ENCODE peak calls at places on chromosomes 4 and X, in five cellular contexts. I, V, N, S and K are unnamed samples.

GRCh38 chr4:99084595-99084994 is 4.0 kb downstream of the ADH5 start:
- DNase-seq in I (no peak), V (no peak), N (no peak), S (no peak), K (no peak)

GRCh38 chr4:101730291-101731117 is 60.0 kb upstream of the BANK1 start:
- DNase-seq in I (peak), V (peak), N (peak), S (peak), K (no peak)

GRCh38 chrX:391717-392691 is 5.3 kb upstream of the PPP2R3B start:
- DNase-seq in I (no peak), V (no peak), N (no peak), S (no peak), K (no peak)

GRCh38 chrX:86579777-86580176 is 431.5 kb downstream of the DACH2 start:
- DNase-seq in I (no peak), V (no peak), N (no peak), S (no peak), K (no peak)

GRCh38 chrX:28552322-28552721 is 34.9 kb upstream of the IL1RAPL1 start:
- DNase-seq in I (no peak), V (no peak), N (no peak), S (peak), K (no peak)

GRCh38 chr4:88335092-88335665 is 43.5 kb upstream of the HERC6 start:
- DNase-seq in I (no peak), V (no peak), N (no peak), S (no peak), K (no peak)

GRCh38 chr4:168218663-168219062 is 99.9 kb downstream of the DDX60 start:
- DNase-seq in I (no peak), V (no peak), N (no peak), S (peak), K (no peak)

GRCh38 chr4:67465032-67465762 is 80.1 kb downstream of the CENPC start:
- DNase-seq in I (no peak), V (no peak), N (no peak), S (no peak), K (no peak)

GRCh38 chrX:115350696-115351408 is 61.3 kb downstream of the LUZP4 start:
- DNase-seq in I (no peak), V (no peak), N (no peak), S (no peak), K (no peak)

GRCh38 chrX:153408221-153408721 is 3.0 kb upstream of the ZFP92 start:
- DNase-seq in I (no peak), V (no peak), N (no peak), S (no peak), K (no peak)

GRCh38 chr4:37982736-37983135 is 22.5 kb downstream of the PTTG2 start:
- DNase-seq in I (no peak), V (no peak), N (no peak), S (no peak), K (no peak)

GRCh38 chr4:14023036-14023435 is 395.5 kb upstream of the BOD1L1 start:
- DNase-seq in I (no peak), V (no peak), N (no peak), S (peak), K (no peak)

GRCh38 chr4:182888894-182889293 is 28.3 kb downstream of the DCTD start:
- DNase-seq in I (no peak), V (no peak), N (no peak), S (no peak), K (no peak)

GRCh38 chr4:83771113-83771705 is 235.3 kb downstream of the GPAT3 start:
- DNase-seq in I (no peak), V (peak), N (no peak), S (peak), K (no peak)

GRCh38 chr4:28639747-28640146 is 1779.1 kb downstream of the STIM2 start:
- DNase-seq in I (no peak), V (no peak), N (no peak), S (no peak), K (no peak)

GRCh38 chr4:156971623-156972369 is at the start of gene PDGFC:
- DNase-seq in I (no peak), V (no peak), N (no peak), S (peak), K (no peak)

GRCh38 chr4:33107813-33108212 is 2387.6 kb downstream of the PCDH7 start:
- DNase-seq in I (no peak), V (no peak), N (no peak), S (peak), K (no peak)

GRCh38 chrX:129427267-129427666 is 96.0 kb downstream of the SMARCA1 start:
- DNase-seq in I (no peak), V (no peak), N (no peak), S (no peak), K (no peak)

GRCh38 chr4:71677568-71677967 is 106.3 kb downstream of the GC start:
- DNase-seq in I (no peak), V (no peak), N (no peak), S (no peak), K (no peak)

GRCh38 chr4:124530464-124531077 is 182.0 kb downstream of the ANKRD50 start:
- DNase-seq in I (no peak), V (no peak), N (no peak), S (no peak), K (no peak)